ENCODE peak calls at places on chromosomes 5 and 9, in four cellular contexts. One of them, this sample, is unnamed.

GRCh38 chr5:143402464-143403356 is 776 bp downstream of the NR3C1 start:
- DNase-seq in trophoblast cell: peak; percentile 32
- DNase-seq in H1: no peak
- DNase-seq in neuronal stem cell: peak; percentile 48
- DNase-seq in this sample: peak; percentile 54

GRCh38 chr9:89978185-89978584 is 373.4 kb downstream of the GADD45G start:
- DNase-seq in trophoblast cell: no peak
- DNase-seq in H1: no peak
- DNase-seq in neuronal stem cell: no peak
- DNase-seq in this sample: peak; percentile 57

GRCh38 chr5:156326718-156327259 is at the start of gene SGCD:
- DNase-seq in trophoblast cell: no peak
- DNase-seq in H1: no peak
- DNase-seq in neuronal stem cell: no peak
- DNase-seq in this sample: peak; percentile 9

GRCh38 chr9:92612816-92613215 is 57.1 kb downstream of the IPPK start:
- DNase-seq in neuronal stem cell: no peak
- DNase-seq in trophoblast cell: no peak
- DNase-seq in H1: no peak
- DNase-seq in this sample: no peak

GRCh38 chr5:174317261-174317894 is 271.9 kb downstream of the NSG2 start:
- DNase-seq in H1: no peak
- DNase-seq in trophoblast cell: peak; percentile 42
- DNase-seq in neuronal stem cell: peak; percentile 62
- DNase-seq in this sample: peak; percentile 66

GRCh38 chr9:133226219-133227171 is 17.4 kb upstream of the OBP2B start:
- DNase-seq in trophoblast cell: no peak
- DNase-seq in neuronal stem cell: no peak
- DNase-seq in H1: no peak
- DNase-seq in this sample: no peak

GRCh38 chr5:75951158-75951557 is 132.0 kb upstream of the SV2C start:
- DNase-seq in neuronal stem cell: no peak
- DNase-seq in trophoblast cell: no peak
- DNase-seq in H1: no peak
- DNase-seq in this sample: no peak

GRCh38 chr5:123610665-123611406 is 98.9 kb downstream of the CSNK1G3 start:
- DNase-seq in trophoblast cell: peak; percentile 17
- DNase-seq in H1: no peak
- DNase-seq in neuronal stem cell: peak; percentile 49
- DNase-seq in this sample: peak; percentile 76

GRCh38 chr9:137218212-137218753 is 3.8 kb downstream of the RNF208 start:
- DNase-seq in trophoblast cell: no peak
- DNase-seq in neuronal stem cell: no peak
- DNase-seq in H1: no peak
- DNase-seq in this sample: no peak

GRCh38 chr9:131011274-131012022 is 2.5 kb downstream of the LAMC3 start:
- DNase-seq in neuronal stem cell: no peak
- DNase-seq in H1: no peak
- DNase-seq in trophoblast cell: no peak
- DNase-seq in this sample: no peak

GRCh38 chr5:143248391-143248790 is 155.1 kb downstream of the NR3C1 start:
- DNase-seq in H1: no peak
- DNase-seq in neuronal stem cell: no peak
- DNase-seq in trophoblast cell: no peak
- DNase-seq in this sample: no peak

GRCh38 chr9:72657023-72657422 is 135.6 kb downstream of the TMC1 start:
- DNase-seq in neuronal stem cell: no peak
- DNase-seq in trophoblast cell: no peak
- DNase-seq in H1: no peak
- DNase-seq in this sample: no peak

GRCh38 chr9:129467739-129468666 is 152.9 kb downstream of the C9orf50 start:
- DNase-seq in neuronal stem cell: no peak
- DNase-seq in trophoblast cell: no peak
- DNase-seq in H1: no peak
- DNase-seq in this sample: no peak

GRCh38 chr5:13692172-13692571 is 252.3 kb downstream of the DNAH5 start:
- DNase-seq in H1: no peak
- DNase-seq in neuronal stem cell: no peak
- DNase-seq in trophoblast cell: no peak
- DNase-seq in this sample: no peak

GRCh38 chr9:134628354-134628736 is 13.3 kb upstream of the COL5A1 start:
- DNase-seq in neuronal stem cell: no peak
- DNase-seq in H1: no peak
- DNase-seq in trophoblast cell: no peak
- DNase-seq in this sample: no peak

GRCh38 chr5:109455598-109456096 is 45.9 kb upstream of the PJA2 start:
- DNase-seq in H1: no peak
- DNase-seq in trophoblast cell: peak; percentile 60
- DNase-seq in neuronal stem cell: no peak
- DNase-seq in this sample: peak; percentile 100

GRCh38 chr5:53331463-53331862 is 149.0 kb upstream of the FST start:
- DNase-seq in trophoblast cell: no peak
- DNase-seq in neuronal stem cell: no peak
- DNase-seq in H1: no peak
- DNase-seq in this sample: peak; percentile 32

GRCh38 chr9:22528485-22528884 is 81.9 kb downstream of the DMRTA1 start:
- DNase-seq in H1: no peak
- DNase-seq in neuronal stem cell: no peak
- DNase-seq in trophoblast cell: no peak
- DNase-seq in this sample: peak; percentile 11

GRCh38 chr5:154806176-154806575 is 44.2 kb downstream of the FAXDC2 start:
- DNase-seq in neuronal stem cell: no peak
- DNase-seq in H1: no peak
- DNase-seq in trophoblast cell: peak; percentile 24
- DNase-seq in this sample: no peak

GRCh38 chr5:97735209-97735608 is 552.2 kb upstream of the RIOK2 start:
- DNase-seq in neuronal stem cell: no peak
- DNase-seq in H1: no peak
- DNase-seq in trophoblast cell: no peak
- DNase-seq in this sample: no peak

GRCh38 chr5:133613184-133613583 is 843 bp upstream of the FSTL4 start:
- DNase-seq in H1: no peak
- DNase-seq in trophoblast cell: no peak
- DNase-seq in neuronal stem cell: no peak
- DNase-seq in this sample: no peak
- H2BK120ac ChIP-seq in H1: no peak overlapping the region
- H2BK120ac ChIP-seq in trophoblast cell: no peak overlapping the region
- H2BK120ac ChIP-seq in neuronal stem cell: no peak overlapping the region
- H2BK120ac ChIP-seq in this sample: no peak overlapping the region

GRCh38 chr9:136080716-136081112 is 14.4 kb downstream of the NACC2 start:
- DNase-seq in trophoblast cell: no peak
- DNase-seq in neuronal stem cell: no peak
- DNase-seq in H1: no peak
- DNase-seq in this sample: no peak
- H3K4me3 ChIP-seq in trophoblast cell: no peak overlapping the region
- H3K4me3 ChIP-seq in neuronal stem cell: no peak overlapping the region
- H3K4me3 ChIP-seq in H1: no peak overlapping the region
- H3K4me3 ChIP-seq in this sample: no peak overlapping the region

GRCh38 chr5:101062902-101063301 is 159.8 kb upstream of the ST8SIA4 start:
- DNase-seq in trophoblast cell: no peak
- DNase-seq in H1: no peak
- DNase-seq in neuronal stem cell: no peak
- DNase-seq in this sample: no peak
- H2BK12ac ChIP-seq in trophoblast cell: no peak overlapping the region
- H2BK12ac ChIP-seq in H1: no peak overlapping the region
- H2BK12ac ChIP-seq in neuronal stem cell: no peak overlapping the region
- H2BK12ac ChIP-seq in this sample: no peak overlapping the region

GRCh38 chr5:139652788-139653241 is 4.7 kb downstream of the CXXC5 start:
- DNase-seq in H1: no peak
- DNase-seq in neuronal stem cell: no peak
- DNase-seq in trophoblast cell: no peak
- DNase-seq in this sample: peak; percentile 88

GRCh38 chr5:139653616-139654015 is 5.5 kb downstream of the CXXC5 start:
- DNase-seq in neuronal stem cell: no peak
- DNase-seq in H1: no peak
- DNase-seq in trophoblast cell: no peak
- DNase-seq in this sample: no peak

GRCh38 chr5:139655727-139656271 is 7.7 kb downstream of the CXXC5 start:
- DNase-seq in H1: no peak
- DNase-seq in neuronal stem cell: no peak
- DNase-seq in trophoblast cell: no peak
- DNase-seq in this sample: peak; percentile 89

GRCh38 chr5:139654875-139655491 is 6.8 kb downstream of the CXXC5 start:
- DNase-seq in neuronal stem cell: no peak
- DNase-seq in H1: no peak
- DNase-seq in trophoblast cell: no peak
- DNase-seq in this sample: peak; percentile 51

DNA sequence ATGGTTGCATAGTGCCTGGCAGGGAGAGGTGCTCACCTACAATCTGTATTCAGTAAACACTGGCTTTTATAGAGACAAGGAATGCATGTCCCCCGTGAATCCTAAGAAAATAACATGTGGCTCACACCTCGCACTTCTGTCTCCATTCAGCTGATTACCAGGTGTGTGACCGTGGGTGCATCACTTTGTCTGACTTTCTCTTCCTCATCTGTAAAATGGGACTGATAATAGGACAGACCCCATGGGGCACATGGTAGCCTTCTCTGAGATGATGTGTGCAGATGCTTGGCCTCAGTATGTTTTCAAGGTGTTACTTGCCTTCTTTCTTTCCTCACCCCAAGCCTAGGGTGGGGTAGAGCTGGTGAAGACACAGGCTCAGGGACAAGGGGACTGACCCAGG is 6.3 kb downstream of the CXXC5 start:
- DNase-seq in trophoblast cell: no peak
- DNase-seq in neuronal stem cell: no peak
- DNase-seq in H1: no peak
- DNase-seq in this sample: no peak
- H2BK120ac ChIP-seq in trophoblast cell: no peak overlapping the region
- H2BK120ac ChIP-seq in neuronal stem cell: no peak overlapping the region
- H2BK120ac ChIP-seq in H1: no peak overlapping the region
- H2BK120ac ChIP-seq in this sample: peak overlapping the region; percentile 97

GRCh38 chr9:107737987-107738743 is 248.6 kb upstream of the KLF4 start:
- DNase-seq in trophoblast cell: no peak
- DNase-seq in H1: no peak
- DNase-seq in neuronal stem cell: no peak
- DNase-seq in this sample: peak; percentile 40
- H3K4me3 ChIP-seq in trophoblast cell: no peak overlapping the region
- H3K4me3 ChIP-seq in H1: no peak overlapping the region
- H3K4me3 ChIP-seq in neuronal stem cell: no peak overlapping the region
- H3K4me3 ChIP-seq in this sample: peak overlapping the region; percentile 34

GRCh38 chr9:110109331-110110110 is 98.4 kb downstream of the C9orf152 start:
- DNase-seq in H1: no peak
- DNase-seq in trophoblast cell: peak; percentile 43
- DNase-seq in neuronal stem cell: no peak
- DNase-seq in this sample: no peak
- H2BK12ac ChIP-seq in H1: no peak overlapping the region
- H2BK12ac ChIP-seq in trophoblast cell: no peak overlapping the region
- H2BK12ac ChIP-seq in neuronal stem cell: no peak overlapping the region
- H2BK12ac ChIP-seq in this sample: no peak overlapping the region

GRCh38 chr9:127968046-127968445 is 12.7 kb downstream of the EEIG1 start:
- DNase-seq in trophoblast cell: peak; percentile 84
- DNase-seq in neuronal stem cell: no peak
- DNase-seq in H1: no peak
- DNase-seq in this sample: peak; percentile 63
- H2BK120ac ChIP-seq in trophoblast cell: no peak overlapping the region
- H2BK120ac ChIP-seq in neuronal stem cell: no peak overlapping the region
- H2BK120ac ChIP-seq in H1: no peak overlapping the region
- H2BK120ac ChIP-seq in this sample: peak overlapping the region; percentile 13

GRCh38 chr5:150723845-150724244 is 23.0 kb upstream of the RBM22 start:
- DNase-seq in neuronal stem cell: no peak
- DNase-seq in trophoblast cell: no peak
- DNase-seq in H1: no peak
- DNase-seq in this sample: no peak
- H3K4me3 ChIP-seq in neuronal stem cell: no peak overlapping the region
- H3K4me3 ChIP-seq in trophoblast cell: no peak overlapping the region
- H3K4me3 ChIP-seq in H1: no peak overlapping the region
- H3K4me3 ChIP-seq in this sample: no peak overlapping the region

DNA sequence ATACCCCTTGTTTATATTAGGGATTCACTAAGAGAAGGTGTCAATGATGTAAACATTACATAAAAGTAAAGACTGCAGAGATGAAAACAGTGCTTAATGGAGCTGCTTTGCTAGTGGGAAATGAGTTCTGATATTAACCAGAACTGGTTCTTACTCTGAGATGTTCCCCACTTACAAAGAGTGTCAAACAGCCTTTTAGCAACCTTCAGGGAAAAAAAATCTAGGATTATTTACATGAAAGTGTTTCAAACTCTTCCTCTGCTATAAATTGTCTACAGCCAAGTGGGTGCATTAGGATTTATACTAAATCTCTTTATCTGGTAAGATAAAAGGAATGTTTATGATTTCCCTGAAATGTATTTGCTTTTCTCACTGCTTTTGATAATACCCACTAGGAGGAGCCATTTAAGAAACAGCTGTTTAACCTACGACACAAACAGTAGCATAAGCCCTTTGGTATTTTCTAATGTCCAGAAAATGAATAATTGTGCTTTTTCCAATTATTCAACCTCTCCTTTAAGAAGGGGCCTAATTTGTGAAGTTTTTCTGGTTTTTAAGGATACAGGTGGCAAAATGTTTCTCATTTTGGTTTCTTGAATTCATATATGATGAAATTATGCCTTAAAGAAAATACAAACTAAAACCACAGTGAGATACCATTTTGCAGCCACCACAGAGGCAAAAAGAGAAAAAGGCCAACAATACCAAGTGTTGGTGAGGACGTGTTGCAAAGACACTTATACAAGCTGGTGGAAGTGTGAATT is 186.3 kb downstream of the TLE4 start:
- DNase-seq in trophoblast cell: no peak
- DNase-seq in H1: no peak
- DNase-seq in neuronal stem cell: no peak
- DNase-seq in this sample: peak; percentile 65
- H2BK12ac ChIP-seq in trophoblast cell: peak overlapping the region; percentile 99
- H2BK12ac ChIP-seq in H1: no peak overlapping the region
- H2BK12ac ChIP-seq in neuronal stem cell: no peak overlapping the region
- H2BK12ac ChIP-seq in this sample: no peak overlapping the region

DNA sequence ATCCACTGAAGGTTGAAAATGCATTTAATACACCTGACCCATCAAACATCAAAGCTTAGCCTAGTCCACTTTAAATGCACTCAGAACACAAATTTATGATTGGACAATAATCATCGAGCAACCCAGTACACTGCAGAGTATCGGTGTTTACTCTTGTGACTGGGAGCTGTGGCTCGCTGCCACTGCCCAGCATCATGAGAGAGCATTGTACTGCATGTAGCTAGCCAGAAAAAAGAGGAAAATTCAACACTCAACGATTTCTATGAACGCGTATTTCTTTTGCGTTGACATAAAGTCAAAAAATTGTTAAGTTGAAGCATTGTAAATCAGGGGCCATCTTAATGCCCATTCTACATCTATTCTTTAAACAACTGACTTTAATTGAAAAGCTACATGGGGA is 95.1 kb upstream of the CD180 start:
- DNase-seq in trophoblast cell: no peak
- DNase-seq in neuronal stem cell: no peak
- DNase-seq in H1: no peak
- DNase-seq in this sample: no peak
- H2BK120ac ChIP-seq in trophoblast cell: no peak overlapping the region
- H2BK120ac ChIP-seq in neuronal stem cell: no peak overlapping the region
- H2BK120ac ChIP-seq in H1: no peak overlapping the region
- H2BK120ac ChIP-seq in this sample: no peak overlapping the region